ENCODE peak calls at places on chromosomes 4 and X, in ten cellular contexts. H is activated T-helper 1 cell treated with Interleukin-2 at 50 U/mL for 16 hours; T is anterior cingulate cortex; E is stimulated activated CD8-positive, alpha-beta memory T cell treated with anti-CD3 and anti-CD28 coated beads, Interleukin-12 subunit alpha, Interleukin-12 subunit beta, amount 100 ng/mL, for 4 hours; D is GM12864; M is WERI-Rb-1; O is activated CD4-positive, alpha-beta T cell treated with anti-CD3 and anti-CD28 coated beads for 36 hours; B is ACHN; S is head of caudate nucleus; K is lung. F is an unnamed sample.

GRCh38 chr4:34422472-34422871 is 1821.8 kb downstream of the ARAP2 start:
- DNase-seq in H (no peak), T (no peak), E (no peak), D (no peak), M (no peak), O (no peak), B (peak; percentile 1), S (no peak), K (no peak), F (peak; percentile 19)

GRCh38 chr4:113125418-113125817 is 76.0 kb downstream of the ANK2 start:
- DNase-seq in H (no peak), T (no peak), E (no peak), D (no peak), M (no peak), O (no peak), B (no peak), S (no peak), K (no peak), F (no peak)

GRCh38 chr4:6655924-6656323 is 15.4 kb downstream of the MRFAP1 start:
- DNase-seq in H (no peak), T (no peak), E (no peak), D (no peak), M (no peak), O (no peak), B (no peak), S (no peak), K (no peak), F (no peak)

GRCh38 chrX:114611018-114611619 is 27.2 kb downstream of the HTR2C start:
- DNase-seq in H (no peak), T (no peak), E (no peak), D (peak; percentile 1), M (peak; percentile 27), O (peak; percentile 32), B (peak; percentile 32), S (peak; percentile 7), K (peak; percentile 43), F (peak; percentile 44)

GRCh38 chrX:141405486-141405877 is 163.2 kb upstream of the SPANXC start:
- DNase-seq in H (no peak), T (no peak), E (no peak), D (no peak), M (no peak), O (no peak), B (no peak), S (no peak), K (no peak), F (peak; percentile 71)

GRCh38 chrX:72532371-72532770 is 40.3 kb downstream of the HDAC8 start:
- DNase-seq in H (no peak), T (no peak), E (no peak), D (no peak), M (no peak), O (no peak), B (no peak), S (no peak), K (no peak), F (peak; percentile 6)

GRCh38 chrX:46152756-46153155 is 392.5 kb downstream of the ZNF674 start:
- DNase-seq in H (no peak), T (no peak), E (no peak), D (no peak), M (peak; percentile 75), O (no peak), B (no peak), S (no peak), K (no peak), F (no peak)

GRCh38 chr4:38132140-38132673 is 172.0 kb downstream of the PTTG2 start:
- DNase-seq in H (peak; percentile 33), T (peak; percentile 45), E (peak; percentile 38), D (peak; percentile 99), M (no peak), O (peak; percentile 84), B (no peak), S (no peak), K (no peak), F (peak; percentile 99)

GRCh38 chr4:128782875-128783614 is 26.5 kb upstream of the JADE1 start:
- DNase-seq in H (no peak), T (no peak), E (no peak), D (no peak), M (no peak), O (no peak), B (no peak), S (no peak), K (no peak), F (peak; percentile 50)

GRCh38 chr4:4780634-4781287 is 78.7 kb upstream of the MSX1 start:
- DNase-seq in H (no peak), T (no peak), E (no peak), D (no peak), M (no peak), O (no peak), B (no peak), S (no peak), K (no peak), F (peak; percentile 17)